ENCODE peak calls at places on chromosomes 3 and 15, in seven cellular contexts. Z is GM12878, K is PC-9, S is choroid plexus epithelial cell, C is A549, G is neural crest cell, D is mesothelial cell of epicardium. P is an unnamed sample.

GRCh38 chr3:129888739-129889138 is 4.8 kb downstream of the TMCC1 start:
- DNase-seq in D (no peak), S (peak), G (no peak), C (no peak), K (peak), Z (no peak), P (no peak)

GRCh38 chr15:23642413-23643044 is 5.1 kb downstream of the MAGEL2 start:
- DNase-seq in K (peak), D (no peak), S (peak), C (peak), Z (no peak), G (peak), P (peak)

GRCh38 chr15:60643490-60644040 is 164.6 kb upstream of the ICE2 start:
- DNase-seq in K (no peak), D (no peak), G (no peak), Z (no peak), C (no peak), S (no peak), P (no peak)

GRCh38 chr15:79092382-79092781 is 1.8 kb upstream of the RASGRF1 start:
- DNase-seq in S (no peak), C (no peak), G (no peak), D (no peak), Z (no peak), K (no peak), P (no peak)

GRCh38 chr15:34337557-34338306 is at the start of gene SLC12A6:
- DNase-seq in Z (no peak), D (peak), S (peak), C (peak), K (peak), G (peak), P (peak)

GRCh38 chr3:151268267-151269235 is 9.8 kb downstream of the P2RY14 start:
- DNase-seq in S (peak), G (no peak), D (no peak), C (no peak), K (no peak), Z (no peak), P (no peak)

GRCh38 chr3:71062920-71063767 is 520.4 kb downstream of the FOXP1 start:
- DNase-seq in D (no peak), S (peak), Z (no peak), G (no peak), C (no peak), K (no peak), P (no peak)

GRCh38 chr15:89356634-89357298 is 22.1 kb upstream of the POLG start:
- DNase-seq in S (peak), D (no peak), K (no peak), Z (no peak), C (peak), G (no peak), P (peak)

GRCh38 chr15:31238369-31238768 is 88.3 kb upstream of the KLF13 start:
- DNase-seq in D (no peak), C (no peak), K (no peak), S (no peak), G (no peak), Z (no peak), P (no peak)

GRCh38 chr3:133998691-133999241 is 31.0 kb downstream of the SLCO2A1 start:
- DNase-seq in Z (no peak), K (no peak), G (no peak), D (no peak), S (no peak), C (no peak), P (no peak)

GRCh38 chr3:53254190-53254809 is 1.5 kb downstream of the TKT start:
- DNase-seq in D (no peak), S (peak), C (no peak), K (no peak), Z (no peak), G (no peak), P (no peak)

GRCh38 chr3:67692621-67693020 is 38.2 kb upstream of the SUCLG2 start:
- DNase-seq in S (peak), C (no peak), K (no peak), D (no peak), Z (no peak), G (no peak), P (no peak)

GRCh38 chr3:18300916-18301315 is 124.2 kb downstream of the SATB1 start:
- DNase-seq in G (no peak), D (no peak), Z (no peak), K (no peak), C (no peak), S (no peak), P (no peak)

GRCh38 chr3:12905316-12906071 is 64.1 kb upstream of the RPL32 start:
- DNase-seq in C (no peak), K (no peak), S (no peak), G (no peak), Z (no peak), D (no peak), P (no peak)

GRCh38 chr3:194043516-194043915 is 92.4 kb upstream of the HES1 start:
- DNase-seq in G (no peak), C (no peak), K (no peak), Z (no peak), S (peak), D (no peak), P (no peak)

GRCh38 chr3:192816274-192816853 is 89.0 kb upstream of the FGF12 start:
- DNase-seq in G (peak), C (peak), Z (no peak), D (no peak), K (peak), S (peak), P (peak)

GRCh38 chr15:70327328-70328136 is 229.8 kb upstream of the TLE3 start:
- DNase-seq in D (no peak), S (peak), C (no peak), G (no peak), Z (no peak), K (peak), P (no peak)

GRCh38 chr15:73021139-73021621 is 31.1 kb upstream of the NEO1 start:
- DNase-seq in D (no peak), K (no peak), S (no peak), Z (no peak), G (peak), C (no peak), P (no peak)

GRCh38 chr15:92898988-92899909 is 875 bp upstream of the CHD2 start:
- DNase-seq in D (no peak), K (no peak), C (no peak), G (no peak), Z (no peak), S (no peak), P (peak)

GRCh38 chr15:56919708-56920637 is 1.5 kb downstream of the TCF12 start:
- DNase-seq in K (no peak), C (peak), S (peak), Z (no peak), D (no peak), G (no peak), P (peak)

GRCh38 chr3:171967932-171968678 is 71.3 kb upstream of the FNDC3B start:
- DNase-seq in C (no peak), S (peak), G (no peak), K (no peak), D (no peak), Z (no peak), P (no peak)

GRCh38 chr3:133441867-133442270 is 42.0 kb downstream of the BFSP2 start:
- DNase-seq in S (peak), Z (no peak), G (no peak), K (no peak), D (no peak), C (no peak), P (no peak)

GRCh38 chr3:183122257-183122932 is 23.1 kb upstream of the MCCC1 start:
- DNase-seq in Z (no peak), C (peak), K (peak), G (no peak), D (no peak), S (peak), P (no peak)

GRCh38 chr3:101011086-101011485 is 17.9 kb upstream of the ABI3BP start:
- DNase-seq in Z (no peak), G (no peak), D (no peak), K (no peak), S (no peak), C (no peak), P (no peak)

GRCh38 chr3:59925946-59926345 is 876.1 kb upstream of the CFAP20DC start:
- DNase-seq in Z (no peak), S (no peak), D (no peak), C (no peak), K (no peak), G (no peak), P (no peak)

GRCh38 chr3:114706591-114707224 is 412.9 kb downstream of the TIGIT start:
- DNase-seq in G (no peak), K (peak), D (no peak), S (peak), Z (no peak), C (peak), P (peak)

GRCh38 chr3:35760147-35760546 is 120.8 kb downstream of the ARPP21 start:
- DNase-seq in S (no peak), Z (no peak), K (no peak), G (no peak), C (no peak), D (no peak), P (no peak)

GRCh38 chr3:17166369-17166768 is 281.6 kb downstream of the PLCL2 start:
- DNase-seq in D (no peak), C (no peak), Z (no peak), K (no peak), G (no peak), S (no peak), P (no peak)
- TF ChIP-seq CTCF in D (no peak), C (no peak), Z (peak), K (no peak), G (no peak), S (peak), P (no peak)

GRCh38 chr3:124032351-124032880 is 40.5 kb upstream of the ROPN1 start:
- DNase-seq in D (no peak), G (peak), C (peak), K (no peak), Z (no peak), S (peak), P (no peak)

GRCh38 chr3:124034016-124034808 is 42.3 kb upstream of the ROPN1 start:
- DNase-seq in K (no peak), S (peak), Z (no peak), D (peak), C (no peak), G (peak), P (no peak)

GRCh38 chr3:124032881-124033359 is 41.0 kb upstream of the ROPN1 start:
- DNase-seq in Z (no peak), K (no peak), D (peak), G (peak), C (peak), S (peak), P (peak)

GRCh38 chr3:124034809-124035152 is 42.9 kb upstream of the ROPN1 start:
- DNase-seq in D (no peak), K (no peak), S (no peak), Z (no peak), C (no peak), G (no peak), P (no peak)

DNA sequence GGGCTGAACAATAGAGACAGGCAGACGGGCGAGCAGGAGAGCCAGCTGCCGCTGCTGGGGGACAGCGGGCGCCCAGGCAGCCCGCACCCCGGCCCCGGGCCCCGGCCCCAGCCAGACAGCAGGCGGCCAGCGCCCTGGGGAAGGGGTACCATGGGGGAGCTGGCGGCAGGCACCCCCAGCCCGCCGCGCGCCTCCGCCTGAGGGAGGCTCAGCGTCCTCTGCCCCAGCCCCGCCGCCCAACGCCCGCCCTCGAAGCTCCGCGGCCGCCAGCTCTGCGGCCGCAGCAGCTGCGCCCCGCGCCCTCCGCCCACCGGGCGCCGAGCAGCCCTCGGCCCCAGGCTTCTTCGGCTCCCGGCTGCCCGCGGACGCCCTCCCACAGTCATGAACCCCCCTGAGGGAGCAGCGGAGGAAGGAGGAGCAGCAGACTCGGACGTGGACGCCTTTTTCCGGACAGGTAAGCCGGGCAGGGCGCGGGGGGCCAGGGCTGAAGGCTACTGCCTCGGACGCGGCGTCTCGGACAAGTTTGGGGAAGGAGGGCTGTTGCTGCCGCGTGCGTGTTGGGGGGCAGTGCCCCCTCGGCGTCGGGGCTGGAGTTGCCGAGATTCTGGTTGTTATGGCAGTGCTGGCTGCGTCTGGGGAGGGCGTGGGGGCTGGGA is 41.6 kb upstream of the ROPN1 start:
- DNase-seq in K (no peak), D (no peak), Z (no peak), G (no peak), C (peak), S (no peak), P (no peak)
- TF ChIP-seq CTCF in K (peak), D (no peak), Z (no peak), G (peak), C (no peak), S (no peak), P (peak)

GRCh38 chr15:91885714-91886265 is 32.3 kb downstream of the SLCO3A1 start:
- DNase-seq in Z (no peak), S (no peak), K (no peak), C (no peak), G (no peak), D (no peak), P (peak)
- TF ChIP-seq CTCF in Z (no peak), S (no peak), K (peak), C (peak), G (no peak), D (no peak), P (no peak)

GRCh38 chr3:23874359-23875120 is 42.2 kb downstream of the NKIRAS1 start:
- DNase-seq in C (no peak), Z (no peak), D (no peak), K (no peak), G (no peak), S (peak), P (no peak)
- TF ChIP-seq CTCF in C (no peak), Z (no peak), D (no peak), K (no peak), G (no peak), S (no peak), P (no peak)

GRCh38 chr15:63166219-63166618 is 8.9 kb upstream of the RPS27L start:
- DNase-seq in K (no peak), Z (no peak), G (no peak), S (peak), D (no peak), C (no peak), P (peak)
- TF ChIP-seq CTCF in K (no peak), Z (peak), G (no peak), S (peak), D (no peak), C (no peak), P (no peak)

DNA sequence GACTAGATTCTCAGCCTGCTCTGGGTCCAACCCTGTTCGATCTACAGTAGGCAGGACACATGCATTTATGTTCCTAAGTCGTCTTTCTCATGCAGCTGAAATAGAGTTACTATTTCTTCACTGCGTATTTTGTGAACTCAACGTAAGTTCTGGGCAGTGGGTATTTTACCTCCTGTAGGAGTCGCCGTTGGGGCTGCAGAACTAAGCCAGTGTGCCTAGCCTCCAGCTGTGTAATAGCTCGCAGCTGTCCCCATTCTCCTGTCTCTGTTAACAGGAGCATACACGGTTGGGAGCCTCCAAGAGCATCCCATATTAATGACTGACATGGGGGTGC is 58.4 kb upstream of the HRH1 start:
- DNase-seq in S (peak), D (no peak), C (no peak), G (no peak), Z (no peak), K (no peak), P (no peak)
- TF ChIP-seq CTCF in S (peak), D (no peak), C (peak), G (no peak), Z (no peak), K (no peak), P (no peak)

DNA sequence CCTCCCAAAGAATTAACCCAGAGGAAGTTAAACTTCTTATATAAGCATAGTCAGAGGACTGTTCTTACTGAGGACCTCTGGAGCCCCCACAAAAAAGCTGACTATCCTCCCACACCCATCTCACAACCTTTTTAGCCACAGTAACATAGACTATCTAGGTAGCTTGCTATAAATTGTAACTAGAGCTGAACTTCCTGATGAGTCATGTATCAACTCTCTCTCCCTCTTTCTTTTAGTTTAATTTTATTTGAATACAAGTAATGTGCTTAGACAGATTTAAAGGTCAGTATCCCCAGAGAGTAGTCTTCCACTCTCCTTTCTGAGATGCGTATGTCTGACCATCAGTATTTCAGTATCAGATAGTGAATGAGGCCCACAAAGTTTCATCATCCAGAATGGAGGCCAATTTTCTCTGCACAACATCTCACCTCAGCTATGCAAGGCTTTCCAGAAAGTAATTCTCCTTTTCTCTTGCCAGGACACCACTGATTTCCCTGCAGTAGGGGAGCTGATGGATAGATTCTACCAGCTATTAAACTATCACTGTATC is 104.0 kb upstream of the MYRIP start:
- DNase-seq in S (peak), G (no peak), D (no peak), C (no peak), Z (no peak), K (no peak), P (no peak)
- TF ChIP-seq CTCF in S (no peak), G (no peak), D (no peak), C (no peak), Z (no peak), K (no peak), P (no peak)

GRCh38 chr3:29693863-29694262 is 413.0 kb downstream of the RBMS3 start:
- DNase-seq in D (no peak), Z (no peak), S (peak), C (peak), K (peak), G (no peak), P (peak)
- TF ChIP-seq CTCF in D (no peak), Z (no peak), S (no peak), C (no peak), K (no peak), G (no peak), P (no peak)

DNA sequence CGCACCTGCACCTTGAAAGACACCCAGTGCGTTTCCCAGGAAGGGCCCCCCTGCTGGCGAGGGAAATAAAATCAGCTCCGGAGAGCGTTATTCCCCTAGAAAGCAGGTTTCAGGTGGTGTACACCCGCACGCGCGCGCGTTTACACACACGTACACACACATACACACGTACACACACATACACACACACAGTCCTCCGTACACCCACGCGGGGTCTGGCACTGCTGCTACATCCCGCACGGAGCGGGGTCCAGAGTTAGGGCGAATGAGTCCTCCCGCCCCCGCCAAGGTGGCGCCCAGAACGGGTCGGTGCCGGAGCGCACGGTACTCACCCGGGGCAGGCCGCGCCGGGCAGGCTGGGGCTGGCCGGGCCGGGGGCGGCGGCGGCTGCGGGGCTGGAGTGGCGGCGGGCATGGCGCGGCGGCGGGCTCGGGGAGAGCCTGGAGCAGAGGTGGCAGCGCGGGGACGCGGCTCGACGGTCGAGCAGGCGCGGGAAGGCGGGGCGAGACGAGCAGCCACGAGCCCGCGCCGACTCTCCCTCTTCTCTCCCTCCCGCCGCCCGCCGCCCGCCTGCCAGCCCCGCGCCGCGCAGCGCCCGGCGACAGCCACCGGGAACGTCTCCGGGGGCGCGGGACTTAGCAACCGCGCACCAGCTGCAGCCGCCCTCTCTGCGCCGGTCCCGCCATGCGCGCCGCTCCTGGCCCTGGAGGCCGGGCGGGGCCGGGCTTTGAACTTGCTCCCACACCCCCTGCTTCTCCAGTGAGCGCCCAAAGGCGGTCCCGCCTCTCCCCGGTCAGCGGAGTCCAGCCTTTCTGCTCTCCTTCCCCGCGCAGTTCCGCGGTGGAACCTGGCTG is at the start of gene DCLK3:
- DNase-seq in D (peak), K (no peak), G (peak), C (no peak), Z (no peak), S (no peak), P (no peak)
- TF ChIP-seq CTCF in D (no peak), K (no peak), G (peak), C (no peak), Z (no peak), S (no peak), P (no peak)

P was measured in Calu3.